ENCODE peak calls at places on chromosomes 12 and 14, in ten cellular contexts. M is GM13977; U is cardiac muscle cell; Y is left lung; H is lung; J is GM20000; T is CD8-positive, alpha-beta T cell; N is ascending aorta; Z is CD4-positive, alpha-beta T cell; K is bronchial epithelial cell. O is an unnamed sample.

GRCh38 chr14:60722836-60723217 is 1.3 kb downstream of the SIX4 start:
- DNase-seq in K (no peak), N (no peak), U (peak; percentile 6), J (peak; percentile 42), Z (no peak), T (no peak), M (no peak), Y (peak; percentile 36), H (no peak), O (no peak)

GRCh38 chr12:56769868-56770267 is 6.7 kb downstream of the HSD17B6 start:
- DNase-seq in M (no peak), J (no peak), U (no peak), Y (no peak), T (no peak), K (no peak), N (no peak), Z (no peak), H (no peak), O (no peak)

GRCh38 chr12:125871811-125872594 is 806.8 kb downstream of the AACS start:
- DNase-seq in M (no peak), N (no peak), K (no peak), J (no peak), Z (no peak), T (no peak), Y (no peak), U (no peak), H (no peak), O (no peak)

GRCh38 chr12:64172143-64172970 is 49.7 kb downstream of the KICS2 start:
- DNase-seq in U (no peak), H (no peak), J (peak; percentile 15), M (no peak), T (no peak), Z (no peak), Y (no peak), K (peak; percentile 53), N (no peak), O (peak; percentile 32)

GRCh38 chr12:50728417-50728816 is 35.5 kb upstream of the ATF1 start:
- DNase-seq in Y (no peak), K (no peak), N (no peak), H (no peak), J (no peak), U (no peak), Z (no peak), T (no peak), M (no peak), O (no peak)

GRCh38 chr14:102625564-102626296 is 33.3 kb downstream of the RCOR1 start:
- DNase-seq in Y (no peak), J (no peak), K (no peak), N (no peak), Z (no peak), M (no peak), H (no peak), U (no peak), T (no peak), O (no peak)

GRCh38 chr12:4934651-4935050 is 24.9 kb downstream of the KCNA1 start:
- DNase-seq in Z (no peak), N (no peak), J (no peak), Y (no peak), K (peak; percentile 67), H (no peak), M (no peak), T (no peak), U (peak; percentile 6), O (peak; percentile 24)

GRCh38 chr14:103696466-103697071 is 18.7 kb downstream of the XRCC3 start:
- DNase-seq in M (no peak), Z (no peak), H (no peak), J (no peak), U (peak; percentile 62), Y (peak; percentile 32), K (no peak), N (no peak), T (no peak), O (no peak)

GRCh38 chr12:26156201-26156871 is 31.5 kb upstream of the BHLHE41 start:
- DNase-seq in J (peak; percentile 73), T (no peak), K (no peak), U (no peak), H (no peak), Y (no peak), Z (no peak), M (peak; percentile 63), N (no peak), O (no peak)

GRCh38 chr12:70646850-70647249 is 9.6 kb upstream of the PTPRB start:
- DNase-seq in N (no peak), K (peak; percentile 58), H (no peak), Z (no peak), Y (no peak), U (peak; percentile 26), M (no peak), J (no peak), T (no peak), O (peak; percentile 42)

GRCh38 chr14:75725481-75725880 is 64.4 kb downstream of the TTLL5 start:
- DNase-seq in U (no peak), K (peak; percentile 58), H (no peak), Y (no peak), Z (no peak), N (no peak), J (no peak), M (no peak), T (no peak), O (peak; percentile 27)

GRCh38 chr12:44117368-44117767 is 281.5 kb downstream of the TMEM117 start:
- DNase-seq in U (no peak), T (no peak), J (no peak), Z (no peak), K (peak; percentile 42), M (no peak), H (no peak), Y (no peak), N (no peak), O (peak; percentile 34)

GRCh38 chr12:118467576-118467975 is 91.2 kb downstream of the SUDS3 start:
- DNase-seq in Y (no peak), U (no peak), T (no peak), M (no peak), K (no peak), H (no peak), N (no peak), Z (no peak), J (no peak), O (no peak)

GRCh38 chr12:112430929-112431328 is 12.2 kb downstream of the PTPN11 start:
- DNase-seq in U (no peak), Y (no peak), N (no peak), H (no peak), Z (no peak), J (no peak), K (no peak), M (no peak), T (no peak), O (no peak)

GRCh38 chr12:51961834-51962233 is 10.3 kb downstream of the ACVR1B start:
- DNase-seq in N (no peak), K (no peak), Y (no peak), U (no peak), H (no peak), J (no peak), T (no peak), Z (no peak), M (no peak), O (peak; percentile 30)

GRCh38 chr12:66942741-66943465 is 264.0 kb upstream of the GRIP1 start:
- DNase-seq in M (no peak), K (no peak), J (no peak), T (no peak), Z (no peak), H (no peak), Y (no peak), N (no peak), U (no peak), O (no peak)

GRCh38 chr14:86646125-86646524 is 1116.2 kb downstream of the FLRT2 start:
- DNase-seq in M (no peak), J (no peak), K (no peak), N (no peak), H (no peak), U (no peak), Z (no peak), T (no peak), Y (no peak), O (no peak)

GRCh38 chr12:112839386-112839972 is 47.9 kb downstream of the RPH3A start:
- DNase-seq in T (no peak), J (no peak), Z (no peak), M (no peak), Y (no peak), K (peak; percentile 100), N (no peak), U (peak; percentile 77), H (no peak), O (peak; percentile 97)

DNA sequence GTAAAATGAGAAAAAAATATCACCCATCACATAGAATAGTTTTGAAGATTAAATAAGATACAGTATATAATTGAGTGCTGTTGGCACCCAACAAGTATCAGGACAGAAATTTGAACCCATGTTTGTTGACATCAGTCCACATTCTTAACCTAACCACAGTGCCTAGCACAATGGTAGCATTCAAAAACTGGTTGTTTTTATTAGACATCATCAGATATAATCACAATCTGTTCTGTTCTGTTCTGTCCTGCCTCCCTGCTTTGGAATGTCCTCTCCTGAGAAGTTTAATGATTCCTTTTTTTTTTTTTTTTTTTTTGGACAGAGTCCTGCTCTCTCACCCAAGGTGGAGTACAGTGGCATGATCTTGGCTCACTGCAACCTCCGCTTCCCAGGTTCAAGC is 476.5 kb downstream of the RMST start:
- DNase-seq in U (no peak), H (no peak), Y (no peak), M (no peak), J (no peak), Z (no peak), T (no peak), N (no peak), K (peak; percentile 4), O (no peak)
- TF ChIP-seq CTCF in U (no peak), H (no peak), Y (no peak), M (no peak), J (no peak), Z (no peak), T (no peak), N (no peak), K (no peak), O (no peak)

GRCh38 chr14:25381498-25381897 is 331.6 kb upstream of the STXBP6 start:
- DNase-seq in H (no peak), K (no peak), U (no peak), Z (no peak), T (no peak), J (no peak), N (no peak), M (no peak), Y (no peak), O (no peak)
- TF ChIP-seq CTCF in H (no peak), K (no peak), U (no peak), Z (no peak), T (no peak), J (no peak), N (no peak), M (peak; percentile 28), Y (no peak), O (no peak)

DNA sequence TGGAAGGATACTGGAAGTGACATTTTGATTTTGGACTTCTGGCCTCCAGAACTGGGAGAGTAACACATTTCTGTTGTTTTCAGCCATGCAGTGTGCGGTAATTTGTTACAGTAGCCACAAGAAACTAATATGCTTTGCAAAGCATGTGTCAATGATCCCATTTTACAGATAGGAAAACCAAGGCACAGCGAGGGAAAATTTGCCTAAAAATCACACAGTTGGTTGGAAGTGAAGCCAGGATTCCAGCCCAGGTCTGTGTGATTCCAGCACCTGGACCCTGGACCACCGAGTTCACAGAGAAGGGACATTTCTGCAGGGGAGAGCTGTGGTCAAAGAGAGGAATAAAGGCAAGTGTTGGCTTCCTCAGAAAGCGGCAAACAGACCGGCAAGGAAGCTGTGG is 106.7 kb upstream of the MED13L start:
- DNase-seq in Z (no peak), U (no peak), H (no peak), Y (no peak), N (no peak), K (no peak), M (no peak), J (no peak), T (no peak), O (no peak)
- TF ChIP-seq CTCF in Z (no peak), U (no peak), H (no peak), Y (no peak), N (no peak), K (no peak), M (no peak), J (no peak), T (no peak), O (no peak)

GRCh38 chr12:88781909-88782308 is 201.6 kb upstream of the KITLG start:
- DNase-seq in H (no peak), N (no peak), J (no peak), T (no peak), M (no peak), Y (no peak), Z (no peak), U (no peak), K (peak; percentile 90), O (peak; percentile 89)
- TF ChIP-seq CTCF in H (no peak), N (no peak), J (no peak), T (no peak), M (no peak), Y (no peak), Z (no peak), U (no peak), K (no peak), O (peak; percentile 6)